ENCODE peak calls at places on chromosomes 11 and 22, in six cellular contexts. O is transverse colon, E is BE2C, I is stomach, T is cardiac muscle cell, M is left ventricle myocardium inferior. F is an unnamed sample. For H3K4me1, the result is how much of the 10 kb centered on the place peaks cover.

GRCh38 chr11:132430352-132431091 is 1060.1 kb downstream of the NTM start:
- DNase-seq in O (no peak), E (peak), I (peak), T (peak), M (no peak), F (peak)

GRCh38 chr22:27420817-27421361 is 380.7 kb downstream of the MN1 start:
- DNase-seq in O (peak), E (no peak), I (peak), T (peak), M (peak), F (peak)

GRCh38 chr11:75946531-75947530 is 131.8 kb downstream of the UVRAG start:
- DNase-seq in O (no peak), E (no peak), I (no peak), T (peak), M (no peak), F (peak)

GRCh38 chr22:22692707-22693530 is 48.5 kb downstream of the GGTLC2 start:
- DNase-seq in O (peak), E (peak), I (peak), T (peak), M (no peak), F (peak)

GRCh38 chr11:117199061-117199915 is at the start of gene TAGLN:
- DNase-seq in O (peak), E (no peak), I (peak), T (peak), M (peak), F (peak)

GRCh38 chr11:69485337-69486041 is 4.0 kb downstream of the LINC01488 start:
- DNase-seq in O (no peak), E (no peak), I (no peak), T (no peak), M (peak), F (no peak)

GRCh38 chr11:74707182-74707581 is 24.0 kb downstream of the CHRDL2 start:
- DNase-seq in O (no peak), E (no peak), I (no peak), T (no peak), M (no peak), F (no peak)

GRCh38 chr11:32141886-32142546 is 51.1 kb downstream of the RCN1 start:
- DNase-seq in O (no peak), E (no peak), I (no peak), T (no peak), M (no peak), F (no peak)

GRCh38 chr11:69642549-69642912 is 1.6 kb downstream of the CCND1 start:
- DNase-seq in O (peak), E (no peak), I (peak), T (no peak), M (peak), F (no peak)

GRCh38 chr11:129277216-129277838 is 85.2 kb upstream of the ARHGAP32 start:
- DNase-seq in O (no peak), E (no peak), I (no peak), T (no peak), M (no peak), F (no peak)

GRCh38 chr11:117300773-117301172 is 9.6 kb downstream of the BACE1-AS start:
- DNase-seq in O (no peak), E (no peak), I (no peak), T (peak), M (no peak), F (no peak)

GRCh38 chr22:37183432-37184379 is 4.3 kb downstream of the C1QTNF6 start:
- DNase-seq in O (no peak), E (no peak), I (no peak), T (no peak), M (peak), F (no peak)

GRCh38 chr22:19398206-19398605 is 33.3 kb downstream of the HIRA start:
- DNase-seq in O (no peak), E (no peak), I (no peak), T (no peak), M (no peak), F (no peak)

GRCh38 chr22:30210235-30210831 is 36.2 kb downstream of the LIF start:
- DNase-seq in O (no peak), E (no peak), I (peak), T (peak), M (no peak), F (peak)

GRCh38 chr22:43861529-43861928 is 784 bp downstream of the SULT4A1 start:
- DNase-seq in O (no peak), E (no peak), I (no peak), T (peak), M (no peak), F (peak)

GRCh38 chr11:117303101-117303500 is 12.0 kb downstream of the BACE1-AS start:
- DNase-seq in O (no peak), E (no peak), I (no peak), T (no peak), M (no peak), F (no peak)

GRCh38 chr11:71298016-71298550 is 45.7 kb upstream of the SHANK2 start:
- DNase-seq in O (no peak), E (no peak), I (peak), T (no peak), M (no peak), F (no peak)

GRCh38 chr22:20578707-20579106 is 71.3 kb downstream of the MED15 start:
- DNase-seq in O (no peak), E (no peak), I (no peak), T (no peak), M (no peak), F (no peak)

GRCh38 chr11:9489366-9489765 is 28.6 kb downstream of the ZNF143 start:
- DNase-seq in O (no peak), E (no peak), I (no peak), T (peak), M (no peak), F (peak)

GRCh38 chr11:75813622-75814039 is 1.4 kb upstream of the UVRAG start:
- DNase-seq in O (no peak), E (no peak), I (no peak), T (no peak), M (no peak), F (peak)

GRCh38 chr11:86101493-86101892 is 32.6 kb upstream of the PICALM start:
- DNase-seq in O (no peak), E (no peak), I (no peak), T (no peak), M (no peak), F (peak)

GRCh38 chr11:123696183-123696582 is 41.8 kb upstream of the SCN3B start:
- DNase-seq in O (no peak), E (no peak), I (no peak), T (no peak), M (no peak), F (no peak)

GRCh38 chr22:50452649-50453048 is 22.2 kb downstream of the SBF1 start:
- DNase-seq in O (no peak), E (no peak), I (no peak), T (no peak), M (no peak), F (no peak)

DNA sequence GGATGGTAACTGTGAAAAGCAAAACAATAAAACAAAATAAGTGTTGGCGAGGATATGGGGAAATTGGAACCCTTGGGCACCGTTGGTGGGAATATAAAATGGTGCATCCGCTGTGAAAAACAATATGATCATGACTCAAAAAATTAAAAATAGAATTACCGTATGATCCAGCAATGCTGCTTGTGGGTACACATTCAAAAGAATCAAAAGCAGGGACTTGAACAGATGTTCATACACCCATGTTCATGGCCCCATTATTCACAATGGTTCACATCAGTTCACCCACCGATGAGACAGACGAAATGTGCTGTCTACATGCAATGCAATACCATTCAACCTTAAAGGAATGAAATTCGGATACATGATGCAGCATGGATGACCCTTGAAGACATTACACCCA is 1.2 kb upstream of the DERL3 start:
- DNase-seq in O (no peak), E (no peak), I (no peak), T (no peak), M (no peak), F (no peak)
- H3K4me1 ChIP-seq in O (under half), E (under half), I (half or more), T (under half), M (half or more), F (under half)

DNA sequence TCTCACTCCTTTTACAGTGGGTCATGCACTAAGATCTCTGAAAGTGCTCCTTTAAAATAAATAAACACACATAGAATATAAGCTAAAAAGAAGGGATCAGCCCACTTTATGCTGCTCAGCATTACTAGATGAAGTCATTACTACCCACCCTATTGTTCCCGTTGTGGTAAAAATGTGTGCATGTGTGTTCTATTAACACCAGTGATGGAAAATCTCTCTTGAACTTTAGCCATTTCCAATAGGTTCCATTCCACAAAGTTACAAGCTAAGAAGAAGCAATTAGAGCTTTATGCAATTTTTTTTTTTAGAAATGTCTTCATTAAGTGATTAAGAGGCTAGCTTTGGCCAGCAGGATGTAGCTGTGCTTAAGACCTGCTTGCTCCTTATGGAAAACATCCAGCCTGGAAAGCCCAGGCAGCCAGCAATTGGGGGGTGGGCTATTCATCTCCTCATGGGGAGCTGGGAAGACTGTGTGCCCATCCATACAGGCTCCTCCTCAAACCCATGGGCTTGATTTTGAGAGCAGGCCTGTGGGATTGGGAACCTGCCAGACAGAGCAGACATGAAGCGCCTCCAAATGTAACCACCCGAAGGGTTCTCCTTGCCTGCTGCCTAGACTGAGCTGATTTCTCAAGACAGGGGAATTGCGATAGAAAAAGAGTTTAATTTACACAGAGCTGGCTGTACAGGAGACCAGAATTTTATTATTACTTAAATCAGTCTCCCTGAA is 92.9 kb upstream of the PARVA start:
- DNase-seq in O (no peak), E (no peak), I (peak), T (peak), M (no peak), F (peak)
- H3K4me1 ChIP-seq in O (under half), E (under half), I (half or more), T (under half), M (under half), F (half or more)

GRCh38 chr11:112614605-112615004 is 346.6 kb upstream of the NCAM1 start:
- DNase-seq in O (no peak), E (no peak), I (no peak), T (no peak), M (no peak), F (no peak)
- H3K4me1 ChIP-seq in O (under half), E (under half), I (under half), T (under half), M (under half), F (under half)

DNA sequence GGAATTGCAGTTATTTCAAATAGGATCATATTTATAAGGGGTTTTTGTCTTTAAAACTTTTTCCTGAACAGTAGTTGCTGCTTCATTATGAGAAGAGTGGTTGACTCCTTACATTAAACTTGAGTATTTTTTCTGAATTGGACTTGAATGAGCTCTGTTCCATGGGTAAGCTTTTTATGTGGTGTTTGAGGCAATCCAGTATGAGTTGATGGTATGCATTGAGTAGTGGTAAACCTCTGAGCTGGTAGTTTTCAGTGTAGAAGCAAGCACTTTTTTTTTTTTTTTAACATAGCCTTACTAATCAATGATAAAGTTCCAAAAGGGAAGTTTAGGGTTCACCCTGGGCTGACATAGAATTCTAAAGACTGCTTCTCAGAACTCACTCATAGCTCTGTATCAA is 3.4 kb downstream of the KMT2A start:
- DNase-seq in O (no peak), E (no peak), I (no peak), T (no peak), M (no peak), F (no peak)
- H3K4me1 ChIP-seq in O (half or more), E (under half), I (half or more), T (under half), M (half or more), F (under half)

F was measured in astrocyte.